ENCODE peak calls at places on chromosome 4, in ten cellular contexts. A is keratinocyte; P is islet precursor cell; D is upper lobe of right lung; K is central memory CD4-positive, alpha-beta T cell; H is activated CD4-positive, alpha-beta memory T cell treated with anti-CD3 and anti-CD28 coated beads for 36 hours; L is GM19239; B is NCI-H1105 treated with DMSO at 0.1 percent for 48 hours; O is cardiac muscle cell; C is HTR-8/SVneo. G is an unnamed sample.

GRCh38 chr4:17385403-17385802 is 126.5 kb downstream of the QDPR start:
- DNase-seq in D (no peak), O (peak), P (no peak), C (no peak), H (peak), B (peak), A (no peak), K (peak), L (peak), G (peak)

GRCh38 chr4:48683784-48684666 is 96.1 kb downstream of the FRYL start:
- DNase-seq in P (no peak), K (no peak), A (no peak), B (no peak), H (no peak), D (no peak), L (no peak), C (no peak), O (no peak), G (no peak)

GRCh38 chr4:2756691-2757350 is 685 bp upstream of the TNIP2 start:
- DNase-seq in A (no peak), B (no peak), K (no peak), D (no peak), O (no peak), C (no peak), L (no peak), P (no peak), H (no peak), G (no peak)

GRCh38 chr4:92305878-92306520 is 2.2 kb downstream of the GRID2 start:
- DNase-seq in O (peak), B (peak), K (no peak), H (no peak), L (no peak), D (no peak), P (peak), A (no peak), C (no peak), G (no peak)

GRCh38 chr4:156118821-156119220 is 165.2 kb upstream of the CTSO start:
- DNase-seq in P (no peak), O (no peak), K (no peak), L (no peak), B (no peak), C (no peak), D (no peak), A (no peak), H (no peak), G (no peak)

GRCh38 chr4:83255584-83255983 is 29.0 kb downstream of the COQ2 start:
- DNase-seq in H (no peak), C (peak), B (no peak), D (no peak), L (no peak), K (no peak), P (no peak), A (no peak), O (no peak), G (no peak)

GRCh38 chr4:98524271-98524670 is 134.1 kb downstream of the TSPAN5 start:
- DNase-seq in B (no peak), D (no peak), C (no peak), A (no peak), K (no peak), O (no peak), L (no peak), P (no peak), H (no peak), G (no peak)

GRCh38 chr4:82790060-82790660 is 8.4 kb downstream of the SCD5 start:
- DNase-seq in L (no peak), D (no peak), B (no peak), P (peak), O (no peak), C (no peak), H (no peak), A (no peak), K (no peak), G (no peak)

GRCh38 chr4:98232202-98232601 is 29.0 kb upstream of the RAP1GDS1 start:
- DNase-seq in D (no peak), K (no peak), C (no peak), L (no peak), P (no peak), O (no peak), B (no peak), A (no peak), H (no peak), G (peak)

GRCh38 chr4:15003441-15003890 is 1.2 kb downstream of the CPEB2 start:
- DNase-seq in D (peak), L (peak), B (no peak), C (no peak), A (no peak), O (peak), P (no peak), K (no peak), H (peak), G (no peak)

GRCh38 chr4:38011484-38012162 is 51.4 kb downstream of the PTTG2 start:
- DNase-seq in K (no peak), L (no peak), D (no peak), H (no peak), A (no peak), B (no peak), P (no peak), O (no peak), C (no peak), G (no peak)

GRCh38 chr4:81786063-81786763 is 314.5 kb upstream of the RASGEF1B start:
- DNase-seq in D (no peak), K (no peak), O (no peak), C (no peak), H (no peak), P (peak), A (no peak), B (peak), L (no peak), G (no peak)

GRCh38 chr4:5460106-5460801 is 248.1 kb downstream of the EVC2 start:
- DNase-seq in K (no peak), L (no peak), A (no peak), D (peak), H (peak), O (peak), C (peak), B (no peak), P (peak), G (peak)

GRCh38 chr4:7719354-7720174 is 220.1 kb downstream of the AFAP1 start:
- DNase-seq in O (peak), C (peak), P (peak), A (no peak), L (peak), D (peak), B (peak), H (peak), K (peak), G (peak)

GRCh38 chr4:100168521-100168920 is 21.7 kb downstream of the DDIT4L start:
- DNase-seq in H (no peak), B (no peak), C (no peak), L (no peak), A (no peak), P (no peak), K (no peak), O (no peak), D (no peak), G (no peak)

GRCh38 chr4:94676910-94677309 is 80.8 kb upstream of the BMPR1B start:
- DNase-seq in H (no peak), B (no peak), D (no peak), O (no peak), L (no peak), K (no peak), P (peak), C (no peak), A (no peak), G (no peak)

GRCh38 chr4:51884055-51884454 is 41.1 kb downstream of the DCUN1D4 start:
- DNase-seq in A (no peak), D (no peak), B (no peak), H (no peak), L (no peak), C (no peak), O (no peak), P (no peak), K (no peak), G (no peak)

GRCh38 chr4:95761871-95762270 is 78.0 kb upstream of the PDHA2 start:
- DNase-seq in O (no peak), D (no peak), P (no peak), C (no peak), L (no peak), H (no peak), A (no peak), K (no peak), B (no peak), G (no peak)

GRCh38 chr4:74875451-74875850 is 57.5 kb upstream of the PARM1 start:
- DNase-seq in K (no peak), C (no peak), A (no peak), O (no peak), B (no peak), L (no peak), H (no peak), D (no peak), P (no peak), G (no peak)

GRCh38 chr4:141417387-141417786 is 196.7 kb downstream of the ZNF330 start:
- DNase-seq in B (no peak), L (no peak), K (no peak), H (no peak), A (no peak), O (no peak), C (no peak), P (no peak), D (no peak), G (no peak)

GRCh38 chr4:54085284-54085683 is 14.7 kb upstream of the GSX2 start:
- DNase-seq in B (no peak), P (no peak), H (no peak), C (peak), A (peak), L (no peak), O (no peak), D (no peak), K (no peak), G (peak)

GRCh38 chr4:7417639-7418038 is 17.1 kb downstream of the PSAPL1 start:
- DNase-seq in K (no peak), H (peak), L (no peak), A (no peak), B (no peak), C (no peak), O (no peak), P (no peak), D (peak), G (no peak)

GRCh38 chr4:49709775-49710174 is 723.7 kb downstream of the CWH43 start:
- DNase-seq in O (no peak), K (no peak), P (no peak), B (no peak), H (no peak), A (no peak), C (no peak), L (no peak), D (no peak), G (no peak)

GRCh38 chr4:3250438-3250955 is 1.5 kb downstream of the MSANTD1 start:
- DNase-seq in K (no peak), B (no peak), L (no peak), D (peak), C (no peak), A (no peak), H (no peak), O (no peak), P (peak), G (no peak)

GRCh38 chr4:84379881-84380618 is 119.0 kb downstream of the NKX6-1 start:
- DNase-seq in C (no peak), O (no peak), B (no peak), P (no peak), A (no peak), K (no peak), H (no peak), D (no peak), L (no peak), G (peak)

GRCh38 chr4:335515-335914 is 2.1 kb upstream of the ZNF141 start:
- DNase-seq in H (no peak), K (no peak), C (no peak), P (no peak), O (no peak), L (no peak), A (no peak), B (no peak), D (no peak), G (no peak)

GRCh38 chr4:122822466-122822865 is 4.2 kb upstream of the FGF2 start:
- DNase-seq in D (no peak), O (no peak), L (no peak), C (no peak), B (no peak), K (no peak), A (no peak), P (no peak), H (no peak), G (no peak)

GRCh38 chr4:65096630-65097029 is 573.7 kb downstream of the EPHA5 start:
- DNase-seq in A (no peak), L (no peak), C (no peak), D (no peak), B (no peak), O (no peak), P (no peak), H (no peak), K (no peak), G (no peak)

GRCh38 chr4:160142579-160142978 is 1039.7 kb downstream of the RAPGEF2 start:
- DNase-seq in L (no peak), C (no peak), B (no peak), H (no peak), A (no peak), P (no peak), O (no peak), D (no peak), K (no peak), G (no peak)

GRCh38 chr4:125317526-125317880 is 2.7 kb downstream of the FAT4 start:
- DNase-seq in K (no peak), H (peak), O (peak), P (peak), L (no peak), B (no peak), C (peak), D (no peak), A (no peak), G (peak)

GRCh38 chr4:156933633-156934258 is 37.9 kb downstream of the PDGFC start:
- DNase-seq in B (no peak), C (peak), D (no peak), O (no peak), P (no peak), K (no peak), H (no peak), A (peak), L (no peak), G (no peak)